ENCODE peak calls at places on chromosome 16, in seven cellular contexts. One of them, this sample, is unnamed.

GRCh38 chr16:75089486-75090202 is 26.9 kb downstream of the LDHD start:
- DNase-seq in C1 segment of cervical spinal cord: no peak
- DNase-seq in CD8-positive, alpha-beta memory T cell: no peak
- DNase-seq in epithelial cell of esophagus: no peak
- DNase-seq in HFFc6: no peak
- DNase-seq in AG04450: no peak
- DNase-seq in HEK293T: no peak
- DNase-seq in this sample: no peak

GRCh38 chr16:79176987-79177386 is 423.6 kb downstream of the MAF start:
- DNase-seq in C1 segment of cervical spinal cord: no peak
- DNase-seq in CD8-positive, alpha-beta memory T cell: no peak
- DNase-seq in epithelial cell of esophagus: no peak
- DNase-seq in HFFc6: no peak
- DNase-seq in AG04450: no peak
- DNase-seq in HEK293T: no peak
- DNase-seq in this sample: no peak

GRCh38 chr16:53478965-53479364 is 24.0 kb downstream of the AKTIP start:
- DNase-seq in C1 segment of cervical spinal cord: no peak
- DNase-seq in CD8-positive, alpha-beta memory T cell: no peak
- DNase-seq in epithelial cell of esophagus: no peak
- DNase-seq in HFFc6: no peak
- DNase-seq in AG04450: no peak
- DNase-seq in HEK293T: no peak
- DNase-seq in this sample: no peak

GRCh38 chr16:87806608-87807546 is 41.1 kb upstream of the KLHDC4 start:
- DNase-seq in C1 segment of cervical spinal cord: no peak
- DNase-seq in CD8-positive, alpha-beta memory T cell: no peak
- DNase-seq in epithelial cell of esophagus: peak; percentile 100
- DNase-seq in HFFc6: peak; percentile 82
- DNase-seq in AG04450: peak; percentile 78
- DNase-seq in HEK293T: no peak
- DNase-seq in this sample: peak; percentile 47

GRCh38 chr16:84367750-84368320 is 503 bp upstream of the ATP2C2 start:
- DNase-seq in C1 segment of cervical spinal cord: no peak
- DNase-seq in CD8-positive, alpha-beta memory T cell: no peak
- DNase-seq in epithelial cell of esophagus: peak; percentile 19
- DNase-seq in HFFc6: no peak
- DNase-seq in AG04450: no peak
- DNase-seq in HEK293T: no peak
- DNase-seq in this sample: no peak

GRCh38 chr16:85788819-85789218 is 10.5 kb downstream of the EMC8 start:
- DNase-seq in C1 segment of cervical spinal cord: no peak
- DNase-seq in CD8-positive, alpha-beta memory T cell: no peak
- DNase-seq in epithelial cell of esophagus: no peak
- DNase-seq in HFFc6: no peak
- DNase-seq in AG04450: no peak
- DNase-seq in HEK293T: no peak
- DNase-seq in this sample: no peak

GRCh38 chr16:57589374-57589773 is 39.1 kb upstream of the ADGRG1 start:
- DNase-seq in C1 segment of cervical spinal cord: no peak
- DNase-seq in CD8-positive, alpha-beta memory T cell: no peak
- DNase-seq in epithelial cell of esophagus: no peak
- DNase-seq in HFFc6: no peak
- DNase-seq in AG04450: no peak
- DNase-seq in HEK293T: no peak
- DNase-seq in this sample: no peak

GRCh38 chr16:3642397-3643094 is 11.9 kb upstream of the DNASE1 start:
- DNase-seq in C1 segment of cervical spinal cord: no peak
- DNase-seq in CD8-positive, alpha-beta memory T cell: no peak
- DNase-seq in epithelial cell of esophagus: peak; percentile 84
- DNase-seq in HFFc6: no peak
- DNase-seq in AG04450: no peak
- DNase-seq in HEK293T: no peak
- DNase-seq in this sample: no peak

GRCh38 chr16:85334718-85335583 is 222.7 kb upstream of the CIBAR2 start:
- DNase-seq in C1 segment of cervical spinal cord: no peak
- DNase-seq in CD8-positive, alpha-beta memory T cell: no peak
- DNase-seq in epithelial cell of esophagus: no peak
- DNase-seq in HFFc6: no peak
- DNase-seq in AG04450: no peak
- DNase-seq in HEK293T: no peak
- DNase-seq in this sample: no peak

GRCh38 chr16:14181371-14182050 is 110.4 kb downstream of the MRTFB start:
- DNase-seq in C1 segment of cervical spinal cord: no peak
- DNase-seq in CD8-positive, alpha-beta memory T cell: no peak
- DNase-seq in epithelial cell of esophagus: peak; percentile 89
- DNase-seq in HFFc6: peak; percentile 83
- DNase-seq in AG04450: peak; percentile 32
- DNase-seq in HEK293T: no peak
- DNase-seq in this sample: no peak

GRCh38 chr16:9090101-9090959 is 1.1 kb upstream of the HAPSTR1 start:
- DNase-seq in C1 segment of cervical spinal cord: peak; percentile 49
- DNase-seq in CD8-positive, alpha-beta memory T cell: peak; percentile 26
- DNase-seq in epithelial cell of esophagus: no peak
- DNase-seq in HFFc6: no peak
- DNase-seq in AG04450: no peak
- DNase-seq in HEK293T: peak; percentile 22
- DNase-seq in this sample: peak; percentile 61

GRCh38 chr16:75446416-75446815 is 13.1 kb upstream of the CFDP1 start:
- DNase-seq in C1 segment of cervical spinal cord: no peak
- DNase-seq in CD8-positive, alpha-beta memory T cell: no peak
- DNase-seq in epithelial cell of esophagus: no peak
- DNase-seq in HFFc6: no peak
- DNase-seq in AG04450: no peak
- DNase-seq in HEK293T: no peak
- DNase-seq in this sample: no peak

GRCh38 chr16:56930516-56931252 is 1.3 kb upstream of the HERPUD1 start:
- DNase-seq in C1 segment of cervical spinal cord: no peak
- DNase-seq in CD8-positive, alpha-beta memory T cell: no peak
- DNase-seq in epithelial cell of esophagus: no peak
- DNase-seq in HFFc6: no peak
- DNase-seq in AG04450: no peak
- DNase-seq in HEK293T: no peak
- DNase-seq in this sample: peak; percentile 44

GRCh38 chr16:12219992-12220391 is 243.5 kb downstream of the SNX29 start:
- DNase-seq in C1 segment of cervical spinal cord: no peak
- DNase-seq in CD8-positive, alpha-beta memory T cell: no peak
- DNase-seq in epithelial cell of esophagus: no peak
- DNase-seq in HFFc6: no peak
- DNase-seq in AG04450: no peak
- DNase-seq in HEK293T: no peak
- DNase-seq in this sample: no peak

GRCh38 chr16:87930456-87930855 is 5.9 kb downstream of the CA5A start:
- DNase-seq in C1 segment of cervical spinal cord: no peak
- DNase-seq in CD8-positive, alpha-beta memory T cell: no peak
- DNase-seq in epithelial cell of esophagus: no peak
- DNase-seq in HFFc6: no peak
- DNase-seq in AG04450: no peak
- DNase-seq in HEK293T: peak; percentile 49
- DNase-seq in this sample: no peak

GRCh38 chr16:47574091-47575054 is 113.2 kb downstream of the PHKB start:
- DNase-seq in C1 segment of cervical spinal cord: no peak
- DNase-seq in CD8-positive, alpha-beta memory T cell: no peak
- DNase-seq in epithelial cell of esophagus: peak; percentile 96
- DNase-seq in HFFc6: no peak
- DNase-seq in AG04450: no peak
- DNase-seq in HEK293T: no peak
- DNase-seq in this sample: no peak

GRCh38 chr16:3021449-3022207 is 1.5 kb downstream of the TNFRSF12A start:
- DNase-seq in C1 segment of cervical spinal cord: no peak
- DNase-seq in CD8-positive, alpha-beta memory T cell: peak; percentile 65
- DNase-seq in epithelial cell of esophagus: peak; percentile 97
- DNase-seq in HFFc6: peak; percentile 95
- DNase-seq in AG04450: peak; percentile 80
- DNase-seq in HEK293T: peak; percentile 67
- DNase-seq in this sample: peak; percentile 87

GRCh38 chr16:27363797-27364196 is 38.2 kb upstream of the IL21R start:
- DNase-seq in C1 segment of cervical spinal cord: no peak
- DNase-seq in CD8-positive, alpha-beta memory T cell: no peak
- DNase-seq in epithelial cell of esophagus: peak; percentile 46
- DNase-seq in HFFc6: no peak
- DNase-seq in AG04450: no peak
- DNase-seq in HEK293T: no peak
- DNase-seq in this sample: no peak

GRCh38 chr16:65121870-65122723 is at the start of gene CDH11:
- DNase-seq in C1 segment of cervical spinal cord: peak; percentile 38
- DNase-seq in CD8-positive, alpha-beta memory T cell: no peak
- DNase-seq in epithelial cell of esophagus: peak; percentile 73
- DNase-seq in HFFc6: peak; percentile 81
- DNase-seq in AG04450: peak; percentile 55
- DNase-seq in HEK293T: no peak
- DNase-seq in this sample: peak; percentile 34

GRCh38 chr16:85202631-85203461 is 90.6 kb upstream of the CIBAR2 start:
- DNase-seq in C1 segment of cervical spinal cord: peak; percentile 69
- DNase-seq in CD8-positive, alpha-beta memory T cell: no peak
- DNase-seq in epithelial cell of esophagus: no peak
- DNase-seq in HFFc6: peak; percentile 55
- DNase-seq in AG04450: peak; percentile 94
- DNase-seq in HEK293T: no peak
- DNase-seq in this sample: peak; percentile 58

GRCh38 chr16:80614908-80615696 is 74.3 kb downstream of the DYNLRB2 start:
- DNase-seq in C1 segment of cervical spinal cord: no peak
- DNase-seq in CD8-positive, alpha-beta memory T cell: no peak
- DNase-seq in epithelial cell of esophagus: peak; percentile 16
- DNase-seq in HFFc6: peak; percentile 92
- DNase-seq in AG04450: peak; percentile 71
- DNase-seq in HEK293T: peak; percentile 38
- DNase-seq in this sample: no peak

GRCh38 chr16:53912155-53912554 is 208.2 kb downstream of the FTO start:
- DNase-seq in C1 segment of cervical spinal cord: no peak
- DNase-seq in CD8-positive, alpha-beta memory T cell: peak; percentile 17
- DNase-seq in epithelial cell of esophagus: peak; percentile 82
- DNase-seq in HFFc6: no peak
- DNase-seq in AG04450: no peak
- DNase-seq in HEK293T: no peak
- DNase-seq in this sample: no peak

GRCh38 chr16:28974007-28974436 is 556 bp upstream of the SPNS1 start:
- DNase-seq in C1 segment of cervical spinal cord: peak; percentile 58
- DNase-seq in CD8-positive, alpha-beta memory T cell: no peak
- DNase-seq in epithelial cell of esophagus: peak; percentile 61
- DNase-seq in HFFc6: peak; percentile 67
- DNase-seq in AG04450: peak; percentile 41
- DNase-seq in HEK293T: peak; percentile 75
- DNase-seq in this sample: peak; percentile 77

GRCh38 chr16:2190659-2191445 is 5.6 kb downstream of the CASKIN1 start:
- DNase-seq in C1 segment of cervical spinal cord: peak; percentile 34
- DNase-seq in CD8-positive, alpha-beta memory T cell: no peak
- DNase-seq in epithelial cell of esophagus: no peak
- DNase-seq in HFFc6: no peak
- DNase-seq in AG04450: no peak
- DNase-seq in HEK293T: no peak
- DNase-seq in this sample: no peak

GRCh38 chr16:47732122-47732805 is 271.1 kb downstream of the PHKB start:
- DNase-seq in C1 segment of cervical spinal cord: no peak
- DNase-seq in CD8-positive, alpha-beta memory T cell: no peak
- DNase-seq in epithelial cell of esophagus: peak; percentile 84
- DNase-seq in HFFc6: peak; percentile 76
- DNase-seq in AG04450: peak; percentile 53
- DNase-seq in HEK293T: no peak
- DNase-seq in this sample: no peak

This sample was measured in WERI-Rb-1.